ENCODE peak calls at places on chromosomes 11 and 22, in seven cellular contexts. W is activated CD8-positive, alpha-beta memory T cell treated with anti-CD3 and anti-CD28 coated beads for 4 hours; Q is nephron progenitor cell; I is astrocyte of the hippocampus; A is AG09309; S is H54; O is dermis blood vessel endothelial cell. M is an unnamed sample.

GRCh38 chr11:69444381-69445130 is 36.9 kb upstream of the LINC01488 start:
- DNase-seq in W (no peak), Q (peak; percentile 60), I (peak; percentile 62), A (peak; percentile 95), S (no peak), O (peak; percentile 58), M (peak; percentile 93)

GRCh38 chr11:111064118-111064517 is 181.4 kb upstream of the POU2AF2 start:
- DNase-seq in W (no peak), Q (no peak), I (peak; percentile 69), A (peak; percentile 37), S (no peak), O (no peak), M (peak; percentile 92)

GRCh38 chr22:18996376-18996900 is 60.3 kb upstream of the PRODH start:
- DNase-seq in W (no peak), Q (no peak), I (no peak), A (no peak), S (no peak), O (no peak), M (no peak)

GRCh38 chr11:118691926-118692830 is 12.7 kb upstream of the TREH start:
- DNase-seq in W (peak; percentile 48), Q (no peak), I (peak; percentile 18), A (no peak), S (peak; percentile 27), O (peak; percentile 8), M (peak; percentile 67)

GRCh38 chr11:125987066-125987641 is 41.3 kb downstream of the VSIG10L2 start:
- DNase-seq in W (no peak), Q (no peak), I (no peak), A (no peak), S (no peak), O (no peak), M (no peak)

GRCh38 chr11:27094062-27094587 is 53.5 kb downstream of the BBOX1 start:
- DNase-seq in W (no peak), Q (no peak), I (no peak), A (no peak), S (no peak), O (no peak), M (no peak)

GRCh38 chr11:120225372-120225909 is 14.5 kb upstream of the POU2F3 start:
- DNase-seq in W (no peak), Q (no peak), I (no peak), A (no peak), S (no peak), O (peak; percentile 48), M (no peak)

GRCh38 chr11:35617316-35617686 is 959 bp upstream of the FJX1 start:
- DNase-seq in W (no peak), Q (no peak), I (no peak), A (no peak), S (no peak), O (no peak), M (no peak)

GRCh38 chr11:69721061-69721460 is 17.2 kb upstream of the FGF19 start:
- DNase-seq in W (no peak), Q (peak; percentile 66), I (no peak), A (no peak), S (no peak), O (no peak), M (no peak)

GRCh38 chr11:102293873-102294601 is 23.2 kb upstream of the BIRC3 start:
- DNase-seq in W (no peak), Q (no peak), I (peak; percentile 63), A (no peak), S (no peak), O (peak; percentile 70), M (peak; percentile 66)

GRCh38 chr22:37818397-37819099 is 4.6 kb upstream of the GALR3 start:
- DNase-seq in W (peak; percentile 14), Q (peak; percentile 70), I (peak; percentile 75), A (no peak), S (no peak), O (peak; percentile 72), M (peak; percentile 35)

GRCh38 chr22:31800065-31800464 is 46.2 kb downstream of the DEPDC5 start:
- DNase-seq in W (no peak), Q (no peak), I (peak; percentile 21), A (no peak), S (no peak), O (peak; percentile 3), M (peak; percentile 78)

GRCh38 chr11:6650980-6651379 is 4.6 kb downstream of the DCHS1 start:
- DNase-seq in W (no peak), Q (no peak), I (no peak), A (no peak), S (no peak), O (no peak), M (peak; percentile 55)

GRCh38 chr11:117950999-117951961 is 22.1 kb upstream of the TMPRSS13 start:
- DNase-seq in W (no peak), Q (peak; percentile 20), I (no peak), A (no peak), S (no peak), O (no peak), M (no peak)

GRCh38 chr11:61370349-61371005 is 8.3 kb downstream of the TMEM138 start:
- DNase-seq in W (no peak), Q (no peak), I (no peak), A (no peak), S (no peak), O (no peak), M (peak; percentile 56)

GRCh38 chr11:3786781-3787428 is 10.4 kb downstream of the NUP98 start:
- DNase-seq in W (no peak), Q (no peak), I (peak; percentile 55), A (no peak), S (no peak), O (peak; percentile 23), M (no peak)

GRCh38 chr11:28524098-28524497 is 415.9 kb downstream of the METTL15 start:
- DNase-seq in W (no peak), Q (no peak), I (no peak), A (no peak), S (no peak), O (no peak), M (peak; percentile 52)

GRCh38 chr11:88410636-88411035 is 73.1 kb upstream of the CTSC start:
- DNase-seq in W (no peak), Q (no peak), I (no peak), A (no peak), S (no peak), O (no peak), M (no peak)

GRCh38 chr11:61671527-61671926 is 8.7 kb upstream of the DAGLA start:
- DNase-seq in W (no peak), Q (no peak), I (no peak), A (no peak), S (no peak), O (peak; percentile 40), M (no peak)

GRCh38 chr22:24952837-24953293 is 349 bp downstream of the KIAA1671 start:
- DNase-seq in W (no peak), Q (no peak), I (peak; percentile 76), A (no peak), S (peak; percentile 70), O (peak; percentile 87), M (peak; percentile 7)

GRCh38 chr11:2290351-2290841 is 11.3 kb downstream of the C11orf21 start:
- DNase-seq in W (no peak), Q (no peak), I (no peak), A (no peak), S (peak; percentile 52), O (no peak), M (no peak)

M was measured in IMR-90.